ENCODE peak calls at places on chromosomes 13 and 19, in four cellular contexts. X is H1, A is mesendoderm, D is H9. W is an unnamed sample.

GRCh38 chr13:18936104-18936503 is 245.5 kb downstream of the TUBA3C start:
- DNase-seq in X (no peak), A (no peak), D (no peak), W (no peak)

GRCh38 chr13:84430015-84430414 is 547.7 kb upstream of the SLITRK1 start:
- DNase-seq in X (no peak), A (no peak), D (no peak), W (no peak)

GRCh38 chr13:78609464-78610205 is 6.3 kb upstream of the POU4F1 start:
- DNase-seq in X (no peak), A (peak; percentile 65), D (peak; percentile 72), W (peak; percentile 48)

GRCh38 chr19:29624489-29625210 is 18.6 kb downstream of the POP4 start:
- DNase-seq in X (no peak), A (no peak), D (no peak), W (no peak)

GRCh38 chr19:35254341-35255297 is 5.8 kb downstream of the LSR start:
- DNase-seq in X (no peak), A (no peak), D (no peak), W (no peak)

GRCh38 chr13:75073791-75074190 is 408.2 kb downstream of the TBC1D4 start:
- DNase-seq in X (no peak), A (no peak), D (no peak), W (no peak)

GRCh38 chr13:45333251-45333972 is 7.6 kb downstream of the TPT1 start:
- DNase-seq in X (no peak), A (no peak), D (no peak), W (no peak)

GRCh38 chr13:109494955-109495354 is 291.4 kb downstream of the IRS2 start:
- DNase-seq in X (no peak), A (no peak), D (no peak), W (no peak)

GRCh38 chr13:51974485-51974884 is 36.8 kb downstream of the ATP7B start:
- DNase-seq in X (no peak), A (no peak), D (no peak), W (no peak)

GRCh38 chr13:49343731-49344130 is 96.0 kb downstream of the CDADC1 start:
- DNase-seq in X (no peak), A (no peak), D (no peak), W (no peak)

GRCh38 chr13:59531571-59532091 is 632.1 kb downstream of the DIAPH3 start:
- DNase-seq in X (no peak), A (peak; percentile 96), D (peak; percentile 68), W (no peak)

GRCh38 chr13:112058519-112058873 is 8.5 kb upstream of the SOX1 start:
- DNase-seq in X (no peak), A (no peak), D (no peak), W (no peak)

GRCh38 chr13:66391322-66391721 is 838.8 kb downstream of the PCDH9 start:
- DNase-seq in X (no peak), A (no peak), D (no peak), W (no peak)

GRCh38 chr19:46555684-46556083 is 45.4 kb upstream of the CALM3 start:
- DNase-seq in X (no peak), A (no peak), D (no peak), W (no peak)

GRCh38 chr13:114130708-114131580 is 1.5 kb downstream of the RASA3 start:
- DNase-seq in X (no peak), A (peak; percentile 90), D (peak; percentile 55), W (no peak)

GRCh38 chr19:10769533-10770491 is 51.9 kb downstream of the DNM2 start:
- DNase-seq in X (no peak), A (peak; percentile 54), D (no peak), W (no peak)

GRCh38 chr13:29165840-29166239 is 345.7 kb downstream of the MTUS2 start:
- DNase-seq in X (no peak), A (peak; percentile 6), D (no peak), W (no peak)

GRCh38 chr19:5829567-5830315 is 9.8 kb downstream of the FUT6 start:
- DNase-seq in X (no peak), A (no peak), D (no peak), W (no peak)

GRCh38 chr13:46146898-46147297 is 35.1 kb downstream of the LCP1 start:
- DNase-seq in X (no peak), A (peak; percentile 62), D (peak; percentile 51), W (no peak)

GRCh38 chr13:112719016-112719415 is 29.2 kb downstream of the ATP11A start:
- DNase-seq in X (no peak), A (no peak), D (no peak), W (no peak)

GRCh38 chr19:17227798-17228367 is 1.9 kb downstream of the OCEL1 start:
- DNase-seq in X (no peak), A (no peak), D (no peak), W (no peak)

GRCh38 chr13:75514080-75515040 is 23.3 kb downstream of the COMMD6 start:
- DNase-seq in X (no peak), A (no peak), D (no peak), W (no peak)

GRCh38 chr19:50173144-50173543 is 10.1 kb upstream of the IZUMO2 start:
- DNase-seq in X (no peak), A (peak; percentile 78), D (no peak), W (no peak)

GRCh38 chr13:76856141-76856571 is 30.0 kb downstream of the KCTD12 start:
- DNase-seq in X (no peak), A (no peak), D (no peak), W (no peak)

GRCh38 chr19:33205531-33206260 is 11.6 kb downstream of the LRP3 start:
- DNase-seq in X (no peak), A (no peak), D (no peak), W (no peak)
- H4K8ac ChIP-seq in X (peak overlapping the region; percentile 51), A (no peak overlapping the region), D (no peak overlapping the region), W (no peak overlapping the region)

DNA sequence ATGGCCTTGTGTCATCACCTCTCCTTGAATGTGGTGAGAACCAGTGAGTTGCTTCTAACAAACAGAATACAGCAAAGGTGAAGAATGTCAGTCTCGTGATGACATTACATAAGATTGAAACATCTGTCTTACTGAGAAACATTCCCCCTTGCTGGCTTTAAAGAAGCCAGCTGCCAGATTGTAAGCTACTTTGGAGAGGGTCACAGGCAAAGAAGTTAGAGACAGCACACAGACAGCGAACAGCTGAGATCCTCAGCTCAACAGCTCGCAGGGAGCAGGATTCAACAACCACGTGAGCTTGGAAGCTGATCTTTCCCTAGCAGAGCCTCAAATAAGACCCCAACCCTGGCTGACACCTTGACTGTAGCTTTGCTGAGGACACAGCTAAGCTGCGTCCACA is 367.9 kb downstream of the LIG4 start:
- DNase-seq in X (no peak), A (peak; percentile 81), D (peak; percentile 33), W (no peak)
- H3K27ac ChIP-seq in X (no peak overlapping the region), A (no peak overlapping the region), D (no peak overlapping the region), W (no peak overlapping the region)

DNA sequence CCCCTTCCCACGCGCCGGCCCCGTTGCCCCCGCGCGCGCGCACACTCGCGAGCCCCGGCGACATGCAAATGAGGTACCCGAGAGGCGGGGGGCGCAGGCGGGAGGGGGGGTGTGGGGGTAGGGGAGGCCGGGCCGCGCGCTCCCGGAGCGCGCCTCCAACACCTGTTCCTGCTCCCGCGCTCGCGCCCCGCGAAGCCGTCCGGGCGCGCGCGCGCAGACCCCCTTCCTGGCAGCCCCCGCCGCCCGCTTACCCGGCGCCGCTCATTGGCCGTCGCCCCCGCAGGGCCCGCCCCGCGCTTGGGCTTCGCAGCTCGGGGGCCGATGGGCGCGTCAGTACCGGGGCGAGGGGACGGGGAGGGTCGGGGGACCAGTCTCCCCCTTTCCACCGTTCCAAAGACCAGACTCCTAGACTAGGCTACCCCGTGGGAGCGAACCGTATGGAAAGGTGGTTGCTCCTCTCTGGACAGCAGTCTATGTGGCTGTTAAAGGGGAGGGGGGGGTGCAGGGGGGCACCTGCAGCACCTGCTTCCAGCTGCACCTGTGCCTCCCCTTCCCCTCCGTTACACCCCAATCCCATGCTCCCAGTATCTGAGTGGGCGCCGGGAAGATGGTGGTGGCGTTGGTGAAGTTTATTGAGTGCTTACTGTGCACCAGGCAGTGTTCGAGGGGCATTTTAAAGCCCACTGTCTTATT is 394 bp downstream of the ZNF524 start:
- DNase-seq in X (no peak), A (no peak), D (no peak), W (peak; percentile 91)
- H2BK120ac ChIP-seq in X (peak overlapping the region; percentile 26), A (no peak overlapping the region), D (no peak overlapping the region), W (peak overlapping the region; percentile 35)

GRCh38 chr13:94660695-94661324 is 51.5 kb downstream of the SOX21 start:
- DNase-seq in X (no peak), A (no peak), D (no peak), W (no peak)
- H4K8ac ChIP-seq in X (no peak overlapping the region), A (peak overlapping the region; percentile 44), D (no peak overlapping the region), W (no peak overlapping the region)

GRCh38 chr19:53079313-53079924 is 23.8 kb downstream of the ZNF160 start:
- DNase-seq in X (no peak), A (no peak), D (no peak), W (no peak)
- H3K27ac ChIP-seq in X (no peak overlapping the region), A (no peak overlapping the region), D (no peak overlapping the region), W (no peak overlapping the region)

GRCh38 chr19:28475525-28475924 is 737.4 kb downstream of the UQCRFS1 start:
- DNase-seq in X (no peak), A (no peak), D (no peak), W (no peak)
- H2BK120ac ChIP-seq in X (no peak overlapping the region), A (no peak overlapping the region), D (no peak overlapping the region), W (no peak overlapping the region)

GRCh38 chr19:38692458-38693379 is 45.3 kb downstream of the ACTN4 start:
- DNase-seq in X (no peak), A (no peak), D (no peak), W (no peak)

GRCh38 chr19:38693380-38694223 is 46.2 kb downstream of the ACTN4 start:
- DNase-seq in X (no peak), A (peak; percentile 94), D (peak; percentile 78), W (peak; percentile 89)

GRCh38 chr19:38691938-38692457 is 44.5 kb downstream of the ACTN4 start:
- DNase-seq in X (no peak), A (no peak), D (no peak), W (no peak)

GRCh38 chr19:38690146-38690545 is 42.7 kb downstream of the ACTN4 start:
- DNase-seq in X (no peak), A (no peak), D (no peak), W (no peak)

DNA sequence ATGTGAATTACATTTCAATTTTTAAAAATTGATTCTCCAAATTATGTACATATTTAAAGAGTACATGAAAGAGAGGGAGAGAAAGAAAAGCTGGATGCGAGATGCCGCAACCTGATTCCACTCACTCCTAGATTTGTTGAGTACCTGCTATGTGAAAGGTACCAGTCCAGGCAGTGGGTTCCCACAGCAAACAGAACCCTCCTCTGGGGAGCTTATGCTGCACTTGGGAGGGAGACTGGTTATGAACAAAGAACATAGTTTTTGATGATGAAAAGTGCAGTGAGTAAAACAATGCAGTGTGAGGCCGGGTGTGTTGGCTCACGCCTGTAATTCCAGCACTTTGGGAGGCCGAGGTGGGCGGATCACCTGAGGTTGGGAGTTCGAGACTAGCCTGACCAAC is 43.4 kb downstream of the ACTN4 start:
- DNase-seq in X (no peak), A (no peak), D (no peak), W (no peak)
- H4K8ac ChIP-seq in X (no peak overlapping the region), A (no peak overlapping the region), D (no peak overlapping the region), W (no peak overlapping the region)

GRCh38 chr19:44180968-44181367 is 16.1 kb downstream of the ZNF226 start:
- DNase-seq in X (no peak), A (no peak), D (no peak), W (no peak)

GRCh38 chr19:44176590-44176989 is 11.7 kb downstream of the ZNF226 start:
- DNase-seq in X (no peak), A (peak; percentile 35), D (no peak), W (no peak)

GRCh38 chr19:44182145-44182544 is 17.2 kb downstream of the ZNF226 start:
- DNase-seq in X (no peak), A (no peak), D (no peak), W (no peak)
- H3K27ac ChIP-seq in X (no peak overlapping the region), A (no peak overlapping the region), D (no peak overlapping the region), W (no peak overlapping the region)

GRCh38 chr19:48290341-48290922 is 20.6 kb downstream of the ZNF114 start:
- DNase-seq in X (peak; percentile 85), A (peak; percentile 96), D (peak; percentile 89), W (peak; percentile 51)
- H2BK120ac ChIP-seq in X (peak overlapping the region; percentile 97), A (no peak overlapping the region), D (no peak overlapping the region), W (no peak overlapping the region)